ENCODE peak calls at places on chromosomes 12 and 14, in seven cellular contexts. One of them, this sample, is unnamed.

GRCh38 chr12:3604750-3605638 is 114.0 kb downstream of the PRMT8 start:
- DNase-seq in PC-3: peak; percentile 53
- DNase-seq in CD8-positive, alpha-beta T cell: no peak
- DNase-seq in progenitor cell of endocrine pancreas: no peak
- DNase-seq in cardiac fibroblast: peak; percentile 1
- DNase-seq in vagina: no peak
- DNase-seq in astrocyte of the cerebellum: no peak
- DNase-seq in this sample: no peak

GRCh38 chr12:68641138-68641537 is 30.4 kb downstream of the RAP1B start:
- DNase-seq in PC-3: no peak
- DNase-seq in CD8-positive, alpha-beta T cell: no peak
- DNase-seq in progenitor cell of endocrine pancreas: no peak
- DNase-seq in cardiac fibroblast: no peak
- DNase-seq in vagina: no peak
- DNase-seq in astrocyte of the cerebellum: no peak
- DNase-seq in this sample: no peak

GRCh38 chr14:104394606-104394910 is 185.0 kb upstream of the C14orf180 start:
- DNase-seq in PC-3: no peak
- DNase-seq in CD8-positive, alpha-beta T cell: no peak
- DNase-seq in progenitor cell of endocrine pancreas: no peak
- DNase-seq in cardiac fibroblast: no peak
- DNase-seq in vagina: no peak
- DNase-seq in astrocyte of the cerebellum: no peak
- DNase-seq in this sample: peak; percentile 75

GRCh38 chr14:90693413-90693812 is 122.8 kb downstream of the TTC7B start:
- DNase-seq in PC-3: no peak
- DNase-seq in CD8-positive, alpha-beta T cell: no peak
- DNase-seq in progenitor cell of endocrine pancreas: no peak
- DNase-seq in cardiac fibroblast: no peak
- DNase-seq in vagina: no peak
- DNase-seq in astrocyte of the cerebellum: no peak
- DNase-seq in this sample: no peak

GRCh38 chr12:34126239-34126641 is 103.9 kb downstream of the ALG10 start:
- DNase-seq in PC-3: peak; percentile 16
- DNase-seq in CD8-positive, alpha-beta T cell: no peak
- DNase-seq in progenitor cell of endocrine pancreas: no peak
- DNase-seq in cardiac fibroblast: no peak
- DNase-seq in vagina: no peak
- DNase-seq in astrocyte of the cerebellum: no peak
- DNase-seq in this sample: no peak

GRCh38 chr14:58637391-58638230 is at the start of gene DACT1:
- DNase-seq in PC-3: peak; percentile 39
- DNase-seq in CD8-positive, alpha-beta T cell: no peak
- DNase-seq in progenitor cell of endocrine pancreas: peak; percentile 63
- DNase-seq in cardiac fibroblast: peak; percentile 74
- DNase-seq in vagina: no peak
- DNase-seq in astrocyte of the cerebellum: peak; percentile 56
- DNase-seq in this sample: peak; percentile 88

GRCh38 chr12:108495054-108495453 is 20.0 kb upstream of the FICD start:
- DNase-seq in PC-3: peak; percentile 82
- DNase-seq in CD8-positive, alpha-beta T cell: no peak
- DNase-seq in progenitor cell of endocrine pancreas: no peak
- DNase-seq in cardiac fibroblast: peak; percentile 46
- DNase-seq in vagina: no peak
- DNase-seq in astrocyte of the cerebellum: no peak
- DNase-seq in this sample: no peak

GRCh38 chr14:68211421-68211820 is 391.8 kb downstream of the RAD51B start:
- DNase-seq in PC-3: no peak
- DNase-seq in CD8-positive, alpha-beta T cell: no peak
- DNase-seq in progenitor cell of endocrine pancreas: no peak
- DNase-seq in cardiac fibroblast: no peak
- DNase-seq in vagina: no peak
- DNase-seq in astrocyte of the cerebellum: no peak
- DNase-seq in this sample: no peak

GRCh38 chr14:24418492-24418873 is 11.0 kb downstream of the CBLN3 start:
- DNase-seq in PC-3: peak; percentile 93
- DNase-seq in CD8-positive, alpha-beta T cell: no peak
- DNase-seq in progenitor cell of endocrine pancreas: no peak
- DNase-seq in cardiac fibroblast: peak; percentile 44
- DNase-seq in vagina: no peak
- DNase-seq in astrocyte of the cerebellum: no peak
- DNase-seq in this sample: no peak

GRCh38 chr14:100671906-100672305 is 54.8 kb upstream of the DLK1 start:
- DNase-seq in PC-3: no peak
- DNase-seq in CD8-positive, alpha-beta T cell: no peak
- DNase-seq in progenitor cell of endocrine pancreas: no peak
- DNase-seq in cardiac fibroblast: no peak
- DNase-seq in vagina: no peak
- DNase-seq in astrocyte of the cerebellum: no peak
- DNase-seq in this sample: no peak

GRCh38 chr12:7061138-7061537 is 620 bp downstream of the C1S start:
- DNase-seq in PC-3: no peak
- DNase-seq in CD8-positive, alpha-beta T cell: no peak
- DNase-seq in progenitor cell of endocrine pancreas: no peak
- DNase-seq in cardiac fibroblast: no peak
- DNase-seq in vagina: no peak
- DNase-seq in astrocyte of the cerebellum: no peak
- DNase-seq in this sample: no peak

GRCh38 chr14:93239869-93240677 is 33.0 kb downstream of the UBR7 start:
- DNase-seq in PC-3: peak; percentile 95
- DNase-seq in CD8-positive, alpha-beta T cell: no peak
- DNase-seq in progenitor cell of endocrine pancreas: no peak
- DNase-seq in cardiac fibroblast: peak; percentile 77
- DNase-seq in vagina: no peak
- DNase-seq in astrocyte of the cerebellum: peak; percentile 49
- DNase-seq in this sample: no peak

DNA sequence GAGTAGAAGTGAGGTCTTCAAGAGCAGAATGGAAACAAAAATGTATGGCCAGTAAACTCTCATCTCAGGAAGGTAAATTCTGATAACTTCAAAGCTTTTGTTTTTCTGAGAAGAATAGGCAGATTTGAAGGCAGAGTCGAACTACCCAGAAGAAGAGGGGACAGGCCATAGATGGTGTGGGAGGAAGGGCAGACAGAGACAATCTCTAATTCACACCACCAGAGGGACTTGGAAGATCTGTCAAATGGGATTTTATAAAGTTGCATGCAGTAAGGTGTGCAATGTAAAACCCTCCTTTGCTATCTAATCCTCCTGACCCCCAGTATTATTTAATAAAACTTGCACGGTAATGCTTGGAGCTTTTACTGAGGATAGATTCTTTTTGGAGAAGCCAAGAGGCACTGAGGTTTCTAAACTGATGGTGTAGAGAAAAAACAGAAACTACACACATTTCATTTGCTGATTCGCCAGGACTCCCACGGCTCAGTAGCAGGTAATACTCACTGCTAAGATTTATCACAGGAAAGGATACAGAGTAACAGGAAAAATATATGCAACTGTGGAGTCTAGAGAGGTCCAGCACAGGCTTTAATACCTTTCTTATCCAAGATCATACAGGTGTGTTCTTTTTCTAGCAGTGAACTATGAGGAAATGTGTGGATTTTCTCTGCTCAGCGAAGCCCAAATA is 18.3 kb downstream of the SLC38A2 start:
- DNase-seq in PC-3: no peak
- DNase-seq in CD8-positive, alpha-beta T cell: no peak
- DNase-seq in progenitor cell of endocrine pancreas: no peak
- DNase-seq in cardiac fibroblast: no peak
- DNase-seq in vagina: no peak
- DNase-seq in astrocyte of the cerebellum: no peak
- DNase-seq in this sample: no peak
- TF ChIP-seq CTCF in PC-3: peak; percentile 29
- TF ChIP-seq CTCF in CD8-positive, alpha-beta T cell: no peak
- TF ChIP-seq CTCF in progenitor cell of endocrine pancreas: no peak
- TF ChIP-seq CTCF in cardiac fibroblast: no peak
- TF ChIP-seq CTCF in vagina: no peak
- TF ChIP-seq CTCF in astrocyte of the cerebellum: peak; percentile 15
- TF ChIP-seq CTCF in this sample: peak; percentile 14

DNA sequence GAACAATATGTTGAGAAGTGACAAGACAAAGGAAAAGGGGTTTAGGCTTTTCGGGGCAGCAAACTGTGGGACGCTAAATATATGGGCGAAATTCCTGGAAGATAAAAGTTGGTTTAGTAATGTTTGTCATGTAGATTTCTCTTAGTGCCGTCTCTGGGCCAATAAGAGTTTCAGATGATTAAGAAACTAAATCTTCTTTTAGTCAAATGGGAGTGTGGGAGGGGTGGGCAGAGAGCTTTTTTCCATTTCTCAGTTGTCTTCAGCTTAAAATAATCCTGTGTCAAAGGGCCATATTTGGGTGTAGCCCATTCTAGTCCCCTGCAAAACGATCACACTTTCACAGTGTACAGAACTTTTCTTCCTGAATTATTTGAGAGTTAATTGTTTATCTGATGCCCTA is 41.6 kb upstream of the FUT8 start:
- DNase-seq in PC-3: no peak
- DNase-seq in CD8-positive, alpha-beta T cell: no peak
- DNase-seq in progenitor cell of endocrine pancreas: no peak
- DNase-seq in cardiac fibroblast: no peak
- DNase-seq in vagina: no peak
- DNase-seq in astrocyte of the cerebellum: no peak
- DNase-seq in this sample: no peak
- TF ChIP-seq CTCF in PC-3: no peak
- TF ChIP-seq CTCF in CD8-positive, alpha-beta T cell: no peak
- TF ChIP-seq CTCF in progenitor cell of endocrine pancreas: no peak
- TF ChIP-seq CTCF in cardiac fibroblast: no peak
- TF ChIP-seq CTCF in vagina: no peak
- TF ChIP-seq CTCF in astrocyte of the cerebellum: no peak
- TF ChIP-seq CTCF in this sample: no peak

GRCh38 chr12:98678236-98678945 is 33.3 kb downstream of the APAF1 start:
- DNase-seq in PC-3: no peak
- DNase-seq in CD8-positive, alpha-beta T cell: no peak
- DNase-seq in progenitor cell of endocrine pancreas: no peak
- DNase-seq in cardiac fibroblast: no peak
- DNase-seq in vagina: no peak
- DNase-seq in astrocyte of the cerebellum: no peak
- DNase-seq in this sample: no peak
- TF ChIP-seq CTCF in PC-3: no peak
- TF ChIP-seq CTCF in CD8-positive, alpha-beta T cell: no peak
- TF ChIP-seq CTCF in progenitor cell of endocrine pancreas: no peak
- TF ChIP-seq CTCF in cardiac fibroblast: no peak
- TF ChIP-seq CTCF in vagina: no peak
- TF ChIP-seq CTCF in astrocyte of the cerebellum: no peak
- TF ChIP-seq CTCF in this sample: no peak

GRCh38 chr14:23186913-23187654 is 3.6 kb upstream of the SLC7A8 start:
- DNase-seq in PC-3: peak; percentile 76
- DNase-seq in CD8-positive, alpha-beta T cell: no peak
- DNase-seq in progenitor cell of endocrine pancreas: no peak
- DNase-seq in cardiac fibroblast: peak; percentile 85
- DNase-seq in vagina: no peak
- DNase-seq in astrocyte of the cerebellum: peak; percentile 64
- DNase-seq in this sample: no peak
- TF ChIP-seq CTCF in PC-3: peak; percentile 87
- TF ChIP-seq CTCF in CD8-positive, alpha-beta T cell: peak; percentile 57
- TF ChIP-seq CTCF in progenitor cell of endocrine pancreas: peak; percentile 79
- TF ChIP-seq CTCF in cardiac fibroblast: peak; percentile 83
- TF ChIP-seq CTCF in vagina: peak; percentile 71
- TF ChIP-seq CTCF in astrocyte of the cerebellum: peak; percentile 81
- TF ChIP-seq CTCF in this sample: peak; percentile 86

This sample was measured in osteocyte.